ENCODE peak calls at places on chromosomes 4 and X, in four cellular contexts. Q, H, N and W are unnamed samples.
A peak's percentile ranks its signal among the peaks of the same experiment; 100 is the strongest.

GRCh38 chrX:37879692-37880091 is 32.3 kb upstream of the DYNLT3 start:
- DNase-seq in N (no peak), Q (no peak), H (no peak), W (no peak)

GRCh38 chrX:123809854-123810375 is 49.9 kb upstream of the XIAP start:
- DNase-seq in H (no peak), N (no peak), Q (no peak), W (no peak)

GRCh38 chr4:52911684-52912294 is 49.7 kb downstream of the RASL11B start:
- DNase-seq in N (peak; percentile 44), H (peak; percentile 72), Q (peak; percentile 80), W (peak; percentile 81)

GRCh38 chrX:56978172-56978571 is 17.2 kb downstream of the SPIN3 start:
- DNase-seq in N (no peak), Q (peak; percentile 41), H (no peak), W (no peak)

GRCh38 chr4:7333024-7333780 is 101.5 kb downstream of the PSAPL1 start:
- DNase-seq in Q (no peak), N (no peak), H (no peak), W (peak; percentile 28)

GRCh38 chr4:186676531-186677158 is 47.0 kb downstream of the FAT1 start:
- DNase-seq in N (no peak), H (no peak), Q (no peak), W (no peak)

GRCh38 chr4:37591349-37591748 is 94.8 kb downstream of the RELL1 start:
- DNase-seq in H (no peak), Q (no peak), N (no peak), W (no peak)

GRCh38 chrX:154444001-154444754 is at the start of gene FAM50A:
- DNase-seq in N (peak; percentile 54), Q (peak; percentile 75), H (peak; percentile 80), W (peak; percentile 89)

GRCh38 chrX:10197597-10198210 is 40.9 kb downstream of the CLCN4 start:
- DNase-seq in N (no peak), H (no peak), Q (no peak), W (no peak)

GRCh38 chrX:17692709-17693346 is 44.5 kb upstream of the SCML1 start:
- DNase-seq in H (no peak), N (no peak), Q (no peak), W (no peak)

GRCh38 chr4:150216725-150217124 is 138.5 kb downstream of the DCLK2 start:
- DNase-seq in Q (no peak), N (no peak), H (no peak), W (no peak)

GRCh38 chr4:111018231-111018630 is 395.4 kb upstream of the PITX2 start:
- DNase-seq in H (no peak), Q (no peak), N (no peak), W (no peak)

GRCh38 chrX:149275836-149276235 is 229.3 kb downstream of the IDS start:
- DNase-seq in H (no peak), Q (no peak), N (no peak), W (no peak)

GRCh38 chr4:134328741-134329140 is 127.2 kb upstream of the PABPC4L start:
- DNase-seq in Q (no peak), N (no peak), H (no peak), W (no peak)

GRCh38 chrX:23699636-23700194 is 32.4 kb downstream of the PRDX4 start:
- DNase-seq in H (peak; percentile 42), N (no peak), Q (peak; percentile 14), W (peak; percentile 32)

GRCh38 chr4:23789765-23790164 is 100.1 kb downstream of the PPARGC1A start:
- DNase-seq in H (no peak), N (no peak), Q (peak; percentile 47), W (peak; percentile 65)

GRCh38 chr4:66225539-66225938 is 555.2 kb upstream of the EPHA5 start:
- DNase-seq in H (no peak), N (no peak), Q (no peak), W (no peak)

GRCh38 chrX:112866175-112866574 is 25.5 kb upstream of the AMOT start:
- DNase-seq in Q (no peak), N (no peak), H (no peak), W (no peak)

GRCh38 chr4:81648576-81649272 is 177.0 kb upstream of the RASGEF1B start:
- DNase-seq in Q (no peak), H (no peak), N (no peak), W (no peak)